ENCODE peak calls at places on chromosomes 6 and 20, in seven cellular contexts. S is WTC11, L is WERI-Rb-1, H is cardiac fibroblast, G is lower leg skin, P is OCI-LY7, U is GM23338. J is an unnamed sample.

GRCh38 chr6:44636576-44637248 is 249.2 kb downstream of the CDC5L start:
- DNase-seq in S (no peak), L (no peak), H (peak), G (no peak), P (no peak), U (no peak), J (no peak)

GRCh38 chr6:36809933-36810844 is 29.1 kb downstream of the CPNE5 start:
- DNase-seq in S (peak), L (peak), H (no peak), G (no peak), P (no peak), U (peak), J (no peak)

GRCh38 chr20:12570371-12570770 is 438.4 kb upstream of the SPTLC3 start:
- DNase-seq in S (peak), L (peak), H (no peak), G (no peak), P (peak), U (peak), J (no peak)

GRCh38 chr6:37580164-37580955 is 80.7 kb upstream of the CCDC167 start:
- DNase-seq in S (no peak), L (no peak), H (no peak), G (no peak), P (no peak), U (no peak), J (no peak)

GRCh38 chr6:140784573-140784972 is 1348.2 kb upstream of the GJE1 start:
- DNase-seq in S (no peak), L (no peak), H (no peak), G (no peak), P (no peak), U (no peak), J (no peak)

GRCh38 chr6:111258615-111259088 is 171.3 kb downstream of the SLC16A10 start:
- DNase-seq in S (no peak), L (no peak), H (peak), G (no peak), P (no peak), U (no peak), J (no peak)

GRCh38 chr20:61753196-61753942 is 312.3 kb downstream of the TAF4 start:
- DNase-seq in S (no peak), L (no peak), H (peak), G (no peak), P (no peak), U (no peak), J (no peak)

GRCh38 chr20:24676353-24676977 is 207.0 kb downstream of the SYNDIG1 start:
- DNase-seq in S (no peak), L (no peak), H (no peak), G (no peak), P (no peak), U (no peak), J (no peak)

GRCh38 chr20:62203378-62204030 is 16.6 kb downstream of the HRH3 start:
- DNase-seq in S (no peak), L (no peak), H (peak), G (no peak), P (no peak), U (no peak), J (no peak)

GRCh38 chr6:98579089-98579488 is 255.3 kb upstream of the POU3F2 start:
- DNase-seq in S (no peak), L (no peak), H (no peak), G (no peak), P (no peak), U (no peak), J (no peak)

GRCh38 chr6:114304304-114304887 is 38.4 kb downstream of the HS3ST5 start:
- DNase-seq in S (no peak), L (no peak), H (peak), G (no peak), P (peak), U (peak), J (no peak)

GRCh38 chr6:30885999-30886896 is 1.9 kb downstream of the DDR1 start:
- DNase-seq in S (peak), L (peak), H (peak), G (peak), P (no peak), U (peak), J (peak)

GRCh38 chr6:119284861-119285521 is 64.6 kb downstream of the MAN1A1 start:
- DNase-seq in S (peak), L (peak), H (no peak), G (no peak), P (peak), U (peak), J (no peak)

GRCh38 chr20:49987868-49988690 is 5.3 kb downstream of the SNAI1 start:
- DNase-seq in S (no peak), L (no peak), H (no peak), G (no peak), P (no peak), U (no peak), J (no peak)

GRCh38 chr6:41443616-41444525 is 102.3 kb upstream of the FOXP4 start:
- DNase-seq in S (no peak), L (peak), H (peak), G (no peak), P (no peak), U (no peak), J (no peak)

GRCh38 chr6:80742481-80742880 is 636.0 kb downstream of the BCKDHB start:
- DNase-seq in S (no peak), L (no peak), H (peak), G (no peak), P (peak), U (peak), J (no peak)

GRCh38 chr6:30411515-30412207 is 66.7 kb downstream of the RPP21 start:
- DNase-seq in S (peak), L (peak), H (peak), G (peak), P (peak), U (peak), J (no peak)

GRCh38 chr20:16729080-16729479 is 746 bp upstream of the SNRPB2 start:
- DNase-seq in S (no peak), L (no peak), H (no peak), G (no peak), P (no peak), U (no peak), J (no peak)

GRCh38 chr20:4607287-4607713 is 114.4 kb upstream of the PRND start:
- DNase-seq in S (peak), L (peak), H (peak), G (peak), P (peak), U (peak), J (peak)

GRCh38 chr6:43809417-43810305 is 39.6 kb downstream of the VEGFA start:
- DNase-seq in S (no peak), L (no peak), H (peak), G (no peak), P (peak), U (no peak), J (no peak)

GRCh38 chr6:89464295-89464694 is 31.3 kb downstream of the ANKRD6 start:
- DNase-seq in S (no peak), L (no peak), H (no peak), G (no peak), P (no peak), U (no peak), J (no peak)

GRCh38 chr6:154488276-154488627 is 22.2 kb downstream of the CNKSR3 start:
- DNase-seq in S (no peak), L (no peak), H (no peak), G (no peak), P (no peak), U (no peak), J (no peak)

GRCh38 chr6:155347800-155348199 is 33.5 kb upstream of the TFB1M start:
- DNase-seq in S (no peak), L (no peak), H (no peak), G (no peak), P (no peak), U (no peak), J (no peak)

GRCh38 chr6:158000530-158001307 is 19.1 kb downstream of the SYNJ2 start:
- DNase-seq in S (no peak), L (no peak), H (no peak), G (no peak), P (no peak), U (no peak), J (no peak)

GRCh38 chr6:167142433-167142761 is 15.4 kb downstream of the GPR31 start:
- DNase-seq in S (no peak), L (no peak), H (no peak), G (no peak), P (no peak), U (no peak), J (no peak)

GRCh38 chr6:167143041-167143440 is 14.7 kb downstream of the GPR31 start:
- DNase-seq in S (no peak), L (no peak), H (no peak), G (no peak), P (no peak), U (no peak), J (no peak)

GRCh38 chr6:167140589-167141474 is 16.9 kb downstream of the GPR31 start:
- DNase-seq in S (no peak), L (no peak), H (no peak), G (no peak), P (peak), U (peak), J (no peak)

GRCh38 chr6:167139761-167140160 is 16.9 kb downstream of the CCR6 start:
- DNase-seq in S (no peak), L (no peak), H (no peak), G (no peak), P (peak), U (no peak), J (no peak)

GRCh38 chr6:167141667-167142432 is 15.9 kb downstream of the GPR31 start:
- DNase-seq in S (peak), L (peak), H (peak), G (no peak), P (peak), U (peak), J (no peak)
- TF ChIP-seq CTCF in S (peak), L (peak), H (peak), G (no peak), P (peak), U (peak), J (no peak)

DNA sequence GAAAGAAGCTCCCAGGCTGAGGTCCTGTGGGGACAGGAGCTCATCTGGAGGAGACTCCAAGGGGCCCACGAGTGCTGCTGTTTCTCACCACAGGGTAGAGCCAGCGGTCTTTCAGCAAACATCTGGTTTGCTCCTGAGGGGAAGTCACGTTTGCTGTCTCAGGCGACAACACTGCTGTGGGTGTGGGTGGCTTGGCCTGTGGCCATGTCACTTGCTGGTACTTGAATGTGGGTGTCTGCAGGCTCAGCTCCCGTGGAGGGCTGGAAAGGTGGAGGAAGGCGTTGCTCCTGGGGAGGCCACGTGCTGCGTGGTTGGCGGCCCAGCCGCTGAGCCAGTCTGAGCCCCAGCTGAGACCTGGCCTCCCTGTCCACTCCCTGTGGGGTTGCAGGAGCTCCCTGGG is 52.8 kb upstream of the MPC1 start:
- DNase-seq in S (no peak), L (no peak), H (no peak), G (peak), P (no peak), U (no peak), J (no peak)
- TF ChIP-seq CTCF in S (no peak), L (no peak), H (no peak), G (no peak), P (peak), U (no peak), J (no peak)

GRCh38 chr20:29427201-29428060 is 1830.0 kb upstream of the DEFB115 start:
- DNase-seq in S (no peak), L (no peak), H (no peak), G (no peak), P (no peak), U (no peak), J (no peak)
- TF ChIP-seq CTCF in S (no peak), L (peak), H (no peak), G (no peak), P (no peak), U (no peak), J (no peak)

GRCh38 chr6:57324538-57324937 is 7.1 kb downstream of the PRIM2 start:
- DNase-seq in S (no peak), L (no peak), H (peak), G (no peak), P (peak), U (peak), J (no peak)
- TF ChIP-seq CTCF in S (no peak), L (no peak), H (peak), G (no peak), P (peak), U (peak), J (no peak)

J was measured in omental fat pad.